ENCODE peak calls at places on chromosomes 12 and 14, in nine cellular contexts. A is foreskin fibroblast, F is AG04450, H is lung, I is GM13977, D is astrocyte of the spinal cord, O is nephron progenitor cell, C is Panc1, B is WERI-Rb-1. Z is an unnamed sample.

GRCh38 chr12:84624601-84625000 is 288.0 kb downstream of the SLC6A15 start:
- DNase-seq in A (no peak), F (no peak), H (no peak), I (no peak), D (no peak), O (no peak), C (no peak), B (no peak), Z (no peak)

GRCh38 chr14:99025418-99025817 is 246.6 kb downstream of the BCL11B start:
- DNase-seq in A (no peak), F (no peak), H (no peak), I (no peak), D (no peak), O (no peak), C (no peak), B (no peak), Z (no peak)

GRCh38 chr14:99572173-99572999 is 31.6 kb downstream of the CCDC85C start:
- DNase-seq in A (no peak), F (no peak), H (no peak), I (no peak), D (no peak), O (no peak), C (no peak), B (peak), Z (no peak)

GRCh38 chr14:91420686-91421085 is 3.1 kb upstream of the CCDC88C start:
- DNase-seq in A (no peak), F (no peak), H (no peak), I (no peak), D (no peak), O (no peak), C (no peak), B (no peak), Z (no peak)

GRCh38 chr14:93017898-93018297 is 94.9 kb downstream of the CHGA start:
- DNase-seq in A (no peak), F (no peak), H (no peak), I (no peak), D (no peak), O (no peak), C (no peak), B (no peak), Z (no peak)

GRCh38 chr12:130952545-130952954 is 1.2 kb upstream of the ADGRD1 start:
- DNase-seq in A (no peak), F (no peak), H (no peak), I (no peak), D (no peak), O (no peak), C (no peak), B (no peak), Z (peak)

GRCh38 chr14:77067632-77068514 is 30.2 kb upstream of the CIPC start:
- DNase-seq in A (peak), F (peak), H (peak), I (peak), D (peak), O (peak), C (peak), B (peak), Z (peak)

GRCh38 chr12:101859664-101860607 is 17.4 kb upstream of the DRAM1 start:
- DNase-seq in A (no peak), F (no peak), H (no peak), I (no peak), D (no peak), O (no peak), C (no peak), B (no peak), Z (no peak)

GRCh38 chr12:18483723-18484325 is 222.5 kb downstream of the PIK3C2G start:
- DNase-seq in A (no peak), F (no peak), H (no peak), I (no peak), D (no peak), O (no peak), C (no peak), B (no peak), Z (no peak)

GRCh38 chr12:107992016-107992415 is 137.1 kb upstream of the WSCD2 start:
- DNase-seq in A (no peak), F (no peak), H (no peak), I (no peak), D (no peak), O (no peak), C (no peak), B (no peak), Z (no peak)

GRCh38 chr14:102666635-102667034 is 74.2 kb downstream of the RCOR1 start:
- DNase-seq in A (no peak), F (no peak), H (no peak), I (no peak), D (no peak), O (no peak), C (no peak), B (no peak), Z (no peak)

GRCh38 chr14:82565825-82566224 is 1032.2 kb upstream of the SEL1L start:
- DNase-seq in A (no peak), F (no peak), H (no peak), I (no peak), D (no peak), O (no peak), C (no peak), B (no peak), Z (no peak)

GRCh38 chr12:6355491-6356373 is 13.9 kb upstream of the TNFRSF1A start:
- DNase-seq in A (no peak), F (no peak), H (no peak), I (no peak), D (no peak), O (no peak), C (no peak), B (no peak), Z (no peak)

GRCh38 chr12:31647106-31647505 is 12.4 kb upstream of the ETFBKMT start:
- DNase-seq in A (no peak), F (no peak), H (no peak), I (no peak), D (no peak), O (no peak), C (no peak), B (peak), Z (no peak)

GRCh38 chr12:25436206-25436912 is 116.7 kb downstream of the LMNTD1 start:
- DNase-seq in A (peak), F (peak), H (no peak), I (peak), D (peak), O (peak), C (peak), B (peak), Z (no peak)

GRCh38 chr12:47942327-47943230 is 20.8 kb upstream of the TMEM106C start:
- DNase-seq in A (no peak), F (no peak), H (no peak), I (peak), D (no peak), O (peak), C (no peak), B (peak), Z (no peak)

GRCh38 chr12:66120477-66120876 is 10.1 kb downstream of the LLPH start:
- DNase-seq in A (no peak), F (no peak), H (no peak), I (no peak), D (no peak), O (no peak), C (no peak), B (no peak), Z (no peak)
- TF ChIP-seq CTCF in A (peak), F (no peak), H (no peak), I (no peak), D (no peak), O (no peak), C (peak), B (no peak), Z (peak)

GRCh38 chr14:68789798-68790655 is 2.8 kb downstream of the ZFP36L1 start:
- DNase-seq in A (no peak), F (no peak), H (no peak), I (no peak), D (peak), O (no peak), C (no peak), B (no peak), Z (no peak)
- TF ChIP-seq CTCF in A (no peak), F (no peak), H (no peak), I (no peak), D (no peak), O (no peak), C (no peak), B (no peak), Z (peak)

GRCh38 chr12:12017798-12018197 is 52.9 kb upstream of the BCL2L14 start:
- DNase-seq in A (no peak), F (no peak), H (no peak), I (no peak), D (no peak), O (no peak), C (no peak), B (peak), Z (no peak)
- TF ChIP-seq CTCF in A (no peak), F (peak), H (no peak), I (peak), D (peak), O (no peak), C (peak), B (peak), Z (peak)

DNA sequence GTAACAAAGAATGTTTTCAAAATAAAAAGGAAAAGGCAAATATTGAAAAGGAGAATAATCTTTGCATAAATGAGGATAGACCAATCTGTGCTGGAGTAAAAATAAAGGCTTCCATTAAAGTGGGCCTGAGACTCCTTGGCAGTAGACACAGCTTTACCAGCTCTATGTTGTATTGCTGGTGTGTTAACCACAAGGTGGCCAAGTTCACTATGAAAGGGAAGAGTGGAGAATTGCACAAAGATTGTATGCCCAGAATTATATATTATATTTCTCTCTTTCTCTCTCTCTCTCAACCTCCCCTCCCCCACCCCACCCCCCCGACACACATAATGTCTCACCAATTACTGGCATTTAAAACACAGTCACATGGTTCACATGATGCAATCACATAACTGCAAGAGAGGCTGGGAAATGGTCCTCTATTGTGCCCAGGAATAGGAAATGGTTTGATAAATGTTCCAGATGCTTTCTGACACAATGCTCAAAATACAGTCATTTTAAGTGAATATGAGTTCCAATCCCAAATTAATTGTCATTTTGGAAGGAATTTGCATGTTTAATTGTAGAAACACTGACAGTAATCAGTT is 222.6 kb upstream of the SYT1 start:
- DNase-seq in A (no peak), F (no peak), H (no peak), I (no peak), D (no peak), O (no peak), C (no peak), B (no peak), Z (no peak)
- TF ChIP-seq CTCF in A (peak), F (peak), H (no peak), I (no peak), D (peak), O (no peak), C (peak), B (peak), Z (peak)

Z was measured in osteocyte.